ENCODE peak calls at places on chromosome 10, in four cellular contexts. O is kidney epithelial cell, J is WTC11, U is tibial nerve. G is an unnamed sample.

GRCh38 chr10:79178614-79179403 is 110.0 kb downstream of the ZMIZ1 start:
- DNase-seq in O (peak), J (no peak), U (no peak), G (no peak)

GRCh38 chr10:113056030-113056429 is 106.0 kb downstream of the TCF7L2 start:
- DNase-seq in J (no peak), U (no peak), O (no peak), G (no peak)

GRCh38 chr10:99551158-99551557 is 18.4 kb downstream of the NKX2-3 start:
- DNase-seq in O (no peak), J (no peak), U (no peak), G (no peak)

GRCh38 chr10:66564341-66564740 is 361.5 kb upstream of the LRRTM3 start:
- DNase-seq in U (no peak), O (peak), J (no peak), G (no peak)

GRCh38 chr10:103676851-103677417 is 178.4 kb downstream of the SH3PXD2A start:
- DNase-seq in O (no peak), J (no peak), U (peak), G (no peak)

GRCh38 chr10:129912161-129912917 is 51.7 kb downstream of the EBF3 start:
- DNase-seq in J (peak), O (no peak), U (no peak), G (no peak)

GRCh38 chr10:14691359-14691758 is 83.3 kb downstream of the FAM107B start:
- DNase-seq in J (no peak), O (no peak), U (no peak), G (no peak)

GRCh38 chr10:133324198-133324792 is 12.4 kb downstream of the CALY start:
- DNase-seq in U (no peak), O (no peak), J (peak), G (no peak)

GRCh38 chr10:54131833-54132232 is 669.2 kb downstream of the PCDH15 start:
- DNase-seq in U (no peak), J (no peak), O (no peak), G (no peak)

GRCh38 chr10:24382979-24383663 is 174.2 kb downstream of the KIAA1217 start:
- DNase-seq in O (no peak), J (peak), U (no peak), G (no peak)

GRCh38 chr10:73920084-73920483 is 9.2 kb downstream of the PLAU start:
- DNase-seq in J (no peak), U (peak), O (no peak), G (no peak)

GRCh38 chr10:28434063-28434462 is 98.9 kb upstream of the WAC start:
- DNase-seq in O (no peak), U (no peak), J (no peak), G (no peak)

GRCh38 chr10:45000764-45001381 is at the start of gene ZNF22:
- DNase-seq in U (peak), O (no peak), J (peak), G (peak)

GRCh38 chr10:99534939-99535763 is 2.4 kb downstream of the NKX2-3 start:
- DNase-seq in J (peak), U (no peak), O (no peak), G (no peak)

GRCh38 chr10:122657734-122658133 is 41.9 kb downstream of the C10orf120 start:
- DNase-seq in O (no peak), U (no peak), J (no peak), G (no peak)

GRCh38 chr10:70775679-70776454 is 9.3 kb downstream of the TBATA start:
- DNase-seq in O (no peak), J (no peak), U (no peak), G (no peak)

GRCh38 chr10:114623661-114624294 is 34.3 kb downstream of the ABLIM1 start:
- DNase-seq in U (no peak), O (no peak), J (no peak), G (no peak)

GRCh38 chr10:46550076-46550790 is 6.2 kb downstream of the GPRIN2 start:
- DNase-seq in O (no peak), U (no peak), J (peak), G (peak)

GRCh38 chr10:102610499-102610898 is 33.8 kb upstream of the TRIM8 start:
- DNase-seq in U (no peak), O (no peak), J (no peak), G (no peak)

DNA sequence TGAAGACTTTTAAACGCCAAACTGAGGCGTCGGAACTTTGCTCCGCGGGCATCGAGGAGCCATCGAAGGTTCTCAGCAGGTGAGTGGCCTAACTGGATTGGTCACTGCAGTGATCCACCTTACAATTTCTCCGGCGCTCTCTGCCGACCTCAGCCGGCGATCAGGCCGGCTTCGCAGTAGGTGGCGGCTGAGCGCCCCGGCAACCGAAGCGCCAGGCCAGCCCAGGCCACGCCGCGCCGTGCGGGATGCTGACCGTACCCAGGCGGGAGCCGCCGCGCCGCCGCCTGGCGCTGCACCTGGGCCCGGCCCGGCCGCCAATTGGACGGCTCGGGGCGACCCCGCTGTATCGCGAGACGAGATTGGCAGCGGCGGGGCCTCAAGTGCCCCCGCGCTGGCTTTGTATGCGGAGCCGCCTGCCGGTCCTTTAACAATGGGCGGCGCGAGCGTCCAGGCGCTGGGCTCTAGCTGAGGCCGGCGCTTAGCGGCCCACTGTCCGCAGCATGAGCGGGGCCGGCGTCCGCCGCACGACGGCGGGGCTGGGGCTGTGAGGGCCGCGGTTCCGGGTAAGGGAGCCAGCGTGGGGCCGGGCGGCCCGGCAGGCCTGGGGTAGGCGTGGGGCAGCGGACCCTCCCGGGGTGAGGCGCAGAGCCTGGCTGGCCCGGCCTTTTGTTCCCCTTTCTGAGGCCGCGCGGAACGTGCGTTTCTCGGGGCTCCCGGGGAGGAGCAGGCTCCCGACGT is at the start of gene CCNJ:
- DNase-seq in J (peak), U (peak), O (peak), G (peak)
- TF ChIP-seq CTCF in J (no peak), U (peak), O (no peak), G (peak)

DNA sequence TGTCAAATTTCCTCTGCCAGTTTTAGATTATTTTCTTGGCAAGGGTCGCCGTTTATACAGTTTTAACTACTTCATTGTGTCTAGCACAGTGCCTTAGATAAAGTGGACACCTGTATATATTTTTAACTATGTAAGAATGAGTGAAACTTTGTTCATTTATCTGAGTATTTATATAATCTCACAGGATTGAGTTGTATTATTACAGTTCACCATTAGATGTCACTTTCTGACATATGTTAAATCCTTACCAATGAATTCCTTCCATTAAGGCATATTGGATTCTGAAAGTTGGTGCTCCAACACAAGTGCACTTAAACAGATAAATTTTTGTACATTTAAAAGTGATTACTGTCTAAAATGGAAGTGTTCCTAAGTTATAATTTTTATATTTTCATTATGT is 43.0 kb downstream of the ZMYND11 start:
- DNase-seq in U (no peak), O (peak), J (no peak), G (no peak)
- TF ChIP-seq CTCF in U (peak), O (no peak), J (no peak), G (peak)

GRCh38 chr10:101219137-101219945 is 9.9 kb downstream of the LBX1 start:
- DNase-seq in U (no peak), O (no peak), J (no peak), G (no peak)

GRCh38 chr10:101216631-101217425 is 12.4 kb downstream of the LBX1 start:
- DNase-seq in U (no peak), O (no peak), J (no peak), G (no peak)

GRCh38 chr10:101218423-101219136 is 10.7 kb downstream of the LBX1 start:
- DNase-seq in J (no peak), O (no peak), U (no peak), G (no peak)

GRCh38 chr10:101216207-101216607 is 13.1 kb downstream of the LBX1 start:
- DNase-seq in O (no peak), U (no peak), J (no peak), G (no peak)

DNA sequence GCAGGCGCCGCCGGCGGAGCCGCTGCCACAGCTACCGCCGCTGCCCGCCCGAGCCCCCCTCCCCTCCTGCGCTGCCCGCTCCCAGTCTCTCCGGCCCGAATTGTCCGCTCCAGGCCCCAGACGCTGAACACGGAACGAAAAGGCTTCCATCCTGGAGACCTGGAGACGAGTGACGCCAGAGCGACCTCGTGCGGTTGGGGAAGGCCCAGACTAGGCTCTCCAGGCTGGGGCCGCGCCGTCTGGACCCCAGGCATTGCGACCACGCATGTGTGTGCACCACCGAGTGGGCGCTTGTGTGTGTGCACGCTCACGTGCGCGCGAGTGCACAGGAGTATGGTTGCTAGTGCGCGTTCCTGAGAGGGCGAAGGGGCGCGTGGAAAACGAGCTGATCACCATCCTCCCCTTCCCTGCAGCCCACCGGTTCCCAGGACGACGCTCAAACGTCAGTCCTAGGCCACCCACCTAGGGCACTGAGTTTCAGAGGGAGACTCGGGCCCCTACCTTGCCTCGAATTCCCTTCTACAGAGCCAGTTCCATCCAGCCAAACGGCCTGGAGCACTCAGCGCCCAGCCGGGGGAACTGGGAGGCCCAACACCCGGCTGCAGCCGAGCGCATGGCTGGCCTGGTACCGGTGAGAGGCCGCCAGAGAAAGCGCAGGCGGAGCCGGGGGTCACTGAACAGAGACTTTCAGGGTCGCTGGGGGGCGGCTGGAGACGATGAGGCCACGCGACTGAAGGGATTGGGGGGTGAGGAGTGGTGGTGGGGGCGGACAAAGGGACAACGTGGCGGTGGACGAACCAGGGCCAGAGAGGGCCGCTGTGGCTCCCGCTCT is 11.6 kb downstream of the LBX1 start:
- DNase-seq in O (no peak), J (peak), U (no peak), G (no peak)
- TF ChIP-seq CTCF in O (peak), J (no peak), U (no peak), G (peak)

GRCh38 chr10:86583983-86584382 is 62.4 kb upstream of the WAPL start:
- DNase-seq in J (peak), U (no peak), O (no peak), G (no peak)
- TF ChIP-seq CTCF in J (no peak), U (no peak), O (no peak), G (peak)

GRCh38 chr10:3781458-3782098 is 3.4 kb downstream of the KLF6 start:
- DNase-seq in O (no peak), J (peak), U (no peak), G (no peak)
- TF ChIP-seq CTCF in O (peak), J (no peak), U (peak), G (no peak)

DNA sequence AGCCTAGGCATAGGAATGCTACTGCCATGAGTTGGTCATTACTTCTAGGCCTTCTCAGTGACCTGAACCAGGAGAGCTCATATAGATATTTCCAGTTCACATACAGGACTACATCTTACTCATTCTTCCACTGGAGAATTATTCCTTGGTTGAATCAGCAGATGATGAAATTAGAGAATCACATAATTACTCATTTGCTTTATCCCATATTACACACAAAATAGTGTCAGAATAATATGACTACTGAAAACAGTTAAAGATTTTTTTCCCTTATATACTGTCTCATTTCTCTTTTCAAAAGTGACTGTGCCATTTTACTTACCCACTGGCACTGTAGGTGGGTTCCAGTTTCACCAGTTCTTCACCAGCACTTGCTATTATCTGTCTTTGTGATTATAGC is 18.5 kb downstream of the BMS1 start:
- DNase-seq in U (no peak), O (no peak), J (no peak), G (no peak)
- TF ChIP-seq CTCF in U (no peak), O (no peak), J (no peak), G (no peak)

DNA sequence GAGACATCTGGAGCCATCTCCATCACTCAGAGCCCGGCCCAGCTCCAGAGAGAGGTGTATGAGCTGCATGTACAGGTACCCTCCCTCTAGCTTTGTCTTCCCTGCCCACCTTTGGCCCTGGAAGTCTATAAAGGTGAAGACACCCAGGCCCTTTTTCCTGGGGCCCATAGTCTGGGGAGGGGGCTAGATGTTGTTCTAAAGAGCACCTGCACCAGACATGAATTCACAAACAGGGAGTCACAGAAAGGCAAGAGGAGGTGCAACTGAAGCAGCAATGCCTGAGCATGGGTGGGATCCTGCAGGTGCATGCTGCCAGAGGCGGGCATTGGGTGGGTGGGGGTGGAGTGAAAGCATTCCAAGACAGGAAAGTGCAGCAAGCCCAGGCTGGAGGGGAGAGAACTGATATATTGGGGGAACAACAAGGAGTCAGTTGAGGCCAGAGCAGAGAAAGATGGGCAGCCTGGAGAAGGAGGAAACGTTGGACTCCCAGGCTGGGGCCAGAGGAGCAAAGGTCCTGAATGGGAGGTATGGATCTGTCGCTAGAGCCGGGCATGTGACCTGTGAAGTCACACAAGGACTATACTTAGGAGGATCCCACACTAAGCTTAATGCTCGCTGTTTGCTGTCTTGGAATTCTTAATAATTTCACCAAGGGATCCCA is 11.6 kb downstream of the CDHR1 start:
- DNase-seq in U (no peak), O (no peak), J (no peak), G (no peak)
- TF ChIP-seq CTCF in U (no peak), O (no peak), J (peak), G (peak)

DNA sequence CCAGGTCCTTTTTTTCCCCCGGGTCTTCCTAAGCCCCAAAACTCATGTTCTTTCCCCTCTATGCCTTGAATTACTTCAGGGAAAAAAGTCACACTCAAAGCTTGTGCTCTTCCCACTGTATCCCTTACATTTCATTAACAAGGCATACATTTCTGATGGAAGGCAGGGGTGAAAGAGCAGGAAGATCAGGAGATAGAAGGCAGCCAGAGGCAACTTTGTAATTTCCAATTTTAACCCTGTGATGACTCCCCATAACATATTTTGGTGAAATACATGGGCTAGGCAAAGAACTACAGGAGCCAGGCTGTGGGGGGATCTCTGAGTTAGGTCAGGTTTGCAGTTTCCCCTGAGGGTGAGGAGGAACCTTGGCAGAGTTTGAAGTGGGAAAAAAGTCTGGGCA is 635.0 kb downstream of the LRMDA start:
- DNase-seq in U (no peak), J (no peak), O (no peak), G (no peak)
- TF ChIP-seq CTCF in U (no peak), J (no peak), O (no peak), G (no peak)

GRCh38 chr10:18594574-18595156 is 56.7 kb downstream of the NSUN6 start:
- DNase-seq in J (peak), U (no peak), O (no peak), G (no peak)
- TF ChIP-seq CTCF in J (peak), U (no peak), O (peak), G (peak)

DNA sequence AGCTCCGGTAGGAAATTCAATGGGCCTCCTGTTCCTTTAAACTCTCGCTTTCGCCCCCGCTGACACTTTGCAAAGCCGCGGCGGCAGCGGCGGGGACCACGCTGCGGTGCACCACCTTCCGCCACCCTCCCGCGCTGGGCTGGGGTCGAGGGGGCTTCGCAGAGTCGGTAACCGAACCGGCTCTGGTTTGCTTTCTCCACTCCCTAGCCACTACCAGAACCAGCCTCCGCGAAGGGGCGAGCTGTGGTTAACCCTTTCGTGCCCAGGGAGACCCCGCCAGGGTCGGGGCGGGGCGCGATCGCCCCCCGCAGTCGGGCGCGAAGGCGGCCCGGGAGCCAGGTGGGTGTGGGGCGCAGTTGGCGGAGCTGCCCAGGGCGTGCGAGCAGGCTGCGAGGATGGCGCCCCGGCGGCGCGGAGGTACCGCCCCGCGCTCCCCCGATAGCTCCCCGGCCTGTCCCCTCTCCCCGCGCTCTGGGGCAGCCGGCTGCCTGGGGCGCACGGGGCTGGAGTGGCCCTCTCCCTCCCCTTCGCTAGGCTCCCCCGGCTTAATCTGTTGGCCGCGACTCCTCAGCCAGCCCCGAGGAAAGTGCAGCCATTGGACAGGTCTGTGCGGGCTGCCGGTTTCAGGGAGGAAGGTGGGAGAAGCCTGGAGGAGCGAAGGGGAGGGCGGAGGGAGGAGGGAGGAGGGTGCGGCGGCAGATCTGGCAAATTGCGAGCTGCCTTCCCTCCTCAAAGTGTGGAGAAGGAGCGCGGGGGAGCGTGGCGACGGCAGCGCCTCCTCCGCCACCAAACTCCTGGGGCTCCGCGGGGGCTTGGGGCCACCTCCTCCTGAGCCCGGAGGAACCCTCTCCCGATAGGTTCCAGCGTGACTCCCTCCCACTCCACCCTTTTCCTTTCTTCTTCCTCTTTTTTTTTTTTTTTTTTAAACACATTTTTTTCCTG is 483 bp upstream of the PLXDC2 start:
- DNase-seq in U (peak), J (peak), O (no peak), G (peak)
- TF ChIP-seq CTCF in U (no peak), J (no peak), O (no peak), G (no peak)